ENCODE peak calls at places on chromosomes 5 and 9, in five cellular contexts. One of them, this sample, is unnamed.

GRCh38 chr9:124411514-124412227 is 3.6 kb downstream of the PSMB7 start:
- DNase-seq in endothelial cell: no peak
- DNase-seq in NCI-H2029: no peak
- DNase-seq in hypothalamus: no peak
- DNase-seq in bronchial epithelial cell: peak; percentile 86
- DNase-seq in this sample: no peak

GRCh38 chr9:75358837-75359236 is 270.5 kb downstream of the OSTF1 start:
- DNase-seq in endothelial cell: no peak
- DNase-seq in NCI-H2029: no peak
- DNase-seq in bronchial epithelial cell: no peak
- DNase-seq in hypothalamus: no peak
- DNase-seq in this sample: no peak

GRCh38 chr5:45410304-45410995 is 285.7 kb downstream of the HCN1 start:
- DNase-seq in endothelial cell: no peak
- DNase-seq in bronchial epithelial cell: no peak
- DNase-seq in NCI-H2029: no peak
- DNase-seq in hypothalamus: no peak
- DNase-seq in this sample: no peak

GRCh38 chr9:134895849-134896833 is 15.5 kb downstream of the FCN2 start:
- DNase-seq in endothelial cell: no peak
- DNase-seq in hypothalamus: peak; percentile 30
- DNase-seq in bronchial epithelial cell: peak; percentile 4
- DNase-seq in NCI-H2029: no peak
- DNase-seq in this sample: no peak

GRCh38 chr9:98614941-98615340 is 93.8 kb downstream of the GABBR2 start:
- DNase-seq in bronchial epithelial cell: no peak
- DNase-seq in NCI-H2029: no peak
- DNase-seq in endothelial cell: no peak
- DNase-seq in hypothalamus: no peak
- DNase-seq in this sample: no peak

GRCh38 chr9:77018058-77019009 is 1.1 kb upstream of the FOXB2 start:
- DNase-seq in NCI-H2029: no peak
- DNase-seq in endothelial cell: peak; percentile 47
- DNase-seq in hypothalamus: no peak
- DNase-seq in bronchial epithelial cell: no peak
- DNase-seq in this sample: no peak

GRCh38 chr9:116499986-116500871 is 186.9 kb upstream of the TRIM32 start:
- DNase-seq in bronchial epithelial cell: peak; percentile 75
- DNase-seq in endothelial cell: no peak
- DNase-seq in NCI-H2029: no peak
- DNase-seq in hypothalamus: no peak
- DNase-seq in this sample: no peak

GRCh38 chr9:105244996-105245719 is 707 bp downstream of the SLC44A1 start:
- DNase-seq in NCI-H2029: peak; percentile 64
- DNase-seq in hypothalamus: peak; percentile 74
- DNase-seq in bronchial epithelial cell: peak; percentile 51
- DNase-seq in endothelial cell: peak; percentile 36
- DNase-seq in this sample: peak; percentile 45

GRCh38 chr9:124216474-124217176 is 41.1 kb upstream of the NEK6 start:
- DNase-seq in hypothalamus: no peak
- DNase-seq in endothelial cell: no peak
- DNase-seq in bronchial epithelial cell: no peak
- DNase-seq in NCI-H2029: peak; percentile 38
- DNase-seq in this sample: peak; percentile 87